ENCODE peak calls at places on chromosomes 12 and 14, in seven cellular contexts. L is uterus, U is adrenal gland, P is tibial nerve, X is sigmoid colon, S is endothelial cell of umbilical vein, Y is prostate gland. O is an unnamed sample.

GRCh38 chr12:25719505-25719904 is 166.4 kb upstream of the LMNTD1 start:
- DNase-seq in L (no peak), U (no peak), P (no peak), X (no peak), S (peak; percentile 81), Y (no peak), O (no peak)

GRCh38 chr14:95564060-95564459 is 29.2 kb downstream of the GLRX5 start:
- DNase-seq in L (no peak), U (peak; percentile 36), P (no peak), X (no peak), S (no peak), Y (no peak), O (no peak)

GRCh38 chr12:83434600-83434999 is 747.9 kb downstream of the TMTC2 start:
- DNase-seq in L (no peak), U (no peak), P (no peak), X (no peak), S (no peak), Y (no peak), O (no peak)

GRCh38 chr14:26598081-26598671 is 343 bp upstream of the NOVA1 start:
- DNase-seq in L (peak; percentile 93), U (peak; percentile 87), P (peak; percentile 77), X (peak; percentile 97), S (peak; percentile 92), Y (peak; percentile 64), O (peak; percentile 83)

GRCh38 chr12:124927325-124928094 is 13.1 kb upstream of the UBC start:
- DNase-seq in L (peak; percentile 93), U (peak; percentile 89), P (peak; percentile 92), X (peak; percentile 96), S (peak; percentile 95), Y (peak; percentile 89), O (peak; percentile 99)

GRCh38 chr12:54047160-54047963 is 6.3 kb upstream of the HOXC4 start:
- DNase-seq in L (no peak), U (no peak), P (no peak), X (no peak), S (no peak), Y (no peak), O (no peak)

GRCh38 chr14:64605926-64606685 is 56.3 kb downstream of the PPP1R36 start:
- DNase-seq in L (no peak), U (no peak), P (no peak), X (no peak), S (no peak), Y (no peak), O (no peak)

GRCh38 chr12:48119078-48119833 is at the start of gene PFKM:
- DNase-seq in L (peak; percentile 93), U (peak; percentile 87), P (peak; percentile 60), X (peak; percentile 94), S (peak; percentile 91), Y (peak; percentile 83), O (peak; percentile 91)

GRCh38 chr14:80565001-80565400 is 353.7 kb upstream of the DIO2 start:
- DNase-seq in L (no peak), U (no peak), P (no peak), X (no peak), S (no peak), Y (no peak), O (no peak)

GRCh38 chr12:111057726-111058125 is 137.3 kb upstream of the MYL2 start:
- DNase-seq in L (no peak), U (no peak), P (no peak), X (no peak), S (no peak), Y (no peak), O (no peak)

DNA sequence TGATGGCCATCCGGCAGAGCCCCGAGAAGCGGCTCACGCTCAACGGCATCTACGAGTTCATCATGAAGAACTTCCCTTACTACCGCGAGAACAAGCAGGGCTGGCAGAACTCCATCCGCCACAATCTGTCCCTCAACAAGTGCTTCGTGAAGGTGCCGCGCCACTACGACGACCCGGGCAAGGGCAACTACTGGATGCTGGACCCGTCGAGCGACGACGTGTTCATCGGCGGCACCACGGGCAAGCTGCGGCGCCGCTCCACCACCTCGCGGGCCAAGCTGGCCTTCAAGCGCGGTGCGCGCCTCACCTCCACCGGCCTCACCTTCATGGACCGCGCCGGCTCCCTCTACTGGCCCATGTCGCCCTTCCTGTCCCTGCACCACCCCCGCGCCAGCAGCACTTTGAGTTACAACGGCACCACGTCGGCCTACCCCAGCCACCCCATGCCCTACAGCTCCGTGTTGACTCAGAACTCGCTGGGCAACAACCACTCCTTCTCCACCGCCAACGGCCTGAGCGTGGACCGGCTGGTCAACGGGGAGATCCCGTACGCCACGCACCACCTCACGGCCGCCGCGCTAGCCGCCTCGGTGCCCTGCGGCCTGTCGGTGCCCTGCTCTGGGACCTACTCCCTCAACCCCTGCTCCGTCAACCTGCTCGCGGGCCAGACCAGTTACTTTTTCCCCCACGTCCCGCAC is 1.4 kb downstream of the FOXG1 start:
- DNase-seq in L (no peak), U (no peak), P (no peak), X (no peak), S (no peak), Y (no peak), O (no peak)
- TF ChIP-seq CTCF in L (no peak), U (no peak), P (no peak), X (no peak), S (no peak), Y (no peak), O (no peak)

GRCh38 chr12:113241191-113242017 is 20.1 kb downstream of the TPCN1 start:
- DNase-seq in L (peak; percentile 47), U (no peak), P (peak; percentile 48), X (no peak), S (peak; percentile 36), Y (peak; percentile 70), O (no peak)

GRCh38 chr12:113239288-113239771 is 18.1 kb downstream of the TPCN1 start:
- DNase-seq in L (no peak), U (no peak), P (no peak), X (peak; percentile 54), S (no peak), Y (no peak), O (peak; percentile 82)

GRCh38 chr12:113240395-113240794 is 19.1 kb downstream of the TPCN1 start:
- DNase-seq in L (no peak), U (no peak), P (no peak), X (no peak), S (no peak), Y (no peak), O (no peak)

GRCh38 chr12:113238309-113238708 is 17.0 kb downstream of the TPCN1 start:
- DNase-seq in L (no peak), U (no peak), P (no peak), X (no peak), S (no peak), Y (no peak), O (no peak)

DNA sequence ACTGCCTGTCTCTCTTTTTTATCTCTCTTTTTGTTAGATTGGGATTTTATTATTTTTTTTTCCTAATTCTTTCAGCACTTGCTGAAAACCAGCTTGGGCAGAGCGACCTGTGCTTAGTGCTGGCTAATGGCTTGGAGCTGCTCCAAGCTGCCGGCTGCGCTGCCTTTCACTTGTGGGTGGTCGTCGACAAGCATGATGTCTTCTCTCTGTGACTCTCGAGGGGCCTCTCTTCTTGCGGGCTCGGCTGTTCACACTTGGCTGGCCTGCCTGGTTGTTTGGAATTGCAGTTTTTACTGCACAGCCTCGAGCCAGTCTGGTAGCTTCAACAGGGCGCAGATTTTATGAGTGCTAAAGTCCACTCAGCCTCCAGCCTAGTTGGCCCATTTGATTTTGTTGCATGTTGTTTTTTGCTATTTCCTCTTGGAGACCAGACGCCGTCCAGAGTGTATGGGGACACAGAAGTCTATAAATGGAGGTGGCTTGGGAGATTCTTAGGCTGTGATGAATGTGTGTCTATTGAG is 18.6 kb downstream of the TPCN1 start:
- DNase-seq in L (no peak), U (no peak), P (no peak), X (peak; percentile 66), S (no peak), Y (peak; percentile 50), O (no peak)
- TF ChIP-seq POLR2A in L (no peak), U (no peak), P (no peak), X (no peak), S (no peak), Y (no peak), O (no peak)

DNA sequence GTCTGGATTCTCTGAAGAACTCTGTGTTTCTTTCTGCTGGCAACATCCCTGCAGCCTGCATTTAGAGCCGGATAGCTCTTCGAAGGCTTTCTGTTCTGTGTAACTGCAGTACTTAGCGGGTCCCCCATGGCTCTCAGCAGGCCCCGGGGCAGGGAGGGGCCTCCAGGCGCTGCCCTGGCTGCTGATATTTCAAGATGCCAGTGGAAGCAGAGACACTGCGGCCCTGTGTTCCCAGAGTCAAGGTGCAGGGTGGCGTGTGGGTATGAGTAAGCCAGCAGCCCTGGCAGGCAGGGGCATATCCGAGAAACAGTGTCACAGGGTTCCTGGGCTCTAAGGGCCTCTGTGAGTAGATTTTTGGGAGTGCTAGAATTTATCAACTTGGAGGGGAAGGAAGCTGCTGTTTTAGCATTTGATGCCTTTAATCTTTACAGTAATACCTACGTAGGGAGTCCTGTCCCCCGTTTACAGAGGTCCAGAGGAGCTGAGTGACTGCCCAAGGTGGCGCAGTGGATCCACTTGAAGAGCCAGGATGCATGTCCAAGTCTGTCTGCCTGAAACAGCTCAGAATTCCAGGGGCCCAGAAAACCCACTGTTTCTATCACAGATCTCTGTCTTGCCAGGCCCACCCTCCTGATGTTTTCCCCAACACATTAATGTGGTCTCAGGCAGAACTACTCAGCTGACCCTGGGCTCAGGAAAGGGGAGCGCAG is 16.2 kb downstream of the ESRRB start:
- DNase-seq in L (no peak), U (no peak), P (no peak), X (no peak), S (no peak), Y (no peak), O (no peak)
- H3K4me3 ChIP-seq in L (no peak overlapping the region), U (no peak overlapping the region), P (no peak overlapping the region), X (no peak overlapping the region), S (no peak overlapping the region), Y (no peak overlapping the region), O (no peak overlapping the region)

GRCh38 chr14:68937790-68938514 is 41.1 kb downstream of the ACTN1 start:
- DNase-seq in L (peak; percentile 78), U (peak; percentile 40), P (peak; percentile 31), X (peak; percentile 95), S (peak; percentile 72), Y (peak; percentile 95), O (no peak)
- TF ChIP-seq CTCF in L (peak; percentile 51), U (no peak), P (no peak), X (no peak), S (peak; percentile 47), Y (peak; percentile 80), O (no peak)

DNA sequence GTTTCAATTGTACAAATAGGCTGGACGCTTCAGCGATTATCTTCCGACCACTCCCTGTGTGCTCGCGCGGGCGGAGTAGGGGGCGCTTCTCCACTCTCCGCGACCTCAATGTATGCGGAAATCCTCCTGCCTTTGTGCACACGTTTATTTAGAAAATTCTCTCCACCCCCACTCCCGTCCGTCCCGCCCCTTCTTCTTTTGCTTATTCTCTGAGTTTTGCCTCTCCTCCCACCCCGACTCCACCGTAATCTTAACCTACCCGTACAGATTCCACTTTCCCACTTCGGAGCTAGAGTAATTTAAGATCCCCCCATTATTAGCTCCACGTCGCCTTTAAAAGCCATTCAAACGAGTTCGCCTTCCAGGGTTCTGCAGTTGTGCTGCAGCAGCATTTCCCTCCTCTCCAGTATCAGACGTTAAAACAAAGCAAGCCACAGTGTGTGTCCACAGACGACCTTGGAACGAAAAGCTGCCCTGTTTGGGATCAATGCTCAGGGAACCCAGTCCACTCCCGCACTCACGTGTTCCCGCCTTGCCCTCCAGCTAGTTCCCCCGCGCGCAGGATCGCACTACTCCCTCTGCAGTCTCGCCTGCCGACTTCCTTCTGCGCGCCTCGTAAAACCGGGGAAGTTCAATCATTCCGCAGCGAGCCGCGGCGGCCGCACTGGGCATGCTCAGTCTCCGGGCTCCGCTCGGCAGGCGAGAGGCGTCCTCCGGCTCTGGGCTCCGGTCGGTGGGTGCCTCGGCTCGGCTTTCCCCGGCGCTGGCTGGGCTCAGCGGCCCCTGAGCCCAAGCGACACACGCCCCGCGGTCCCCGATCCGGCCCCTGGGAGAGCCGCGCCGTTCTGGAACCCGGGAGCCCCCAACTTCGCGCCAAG is at the start of gene ANO6:
- DNase-seq in L (peak; percentile 88), U (peak; percentile 86), P (peak; percentile 70), X (peak; percentile 96), S (peak; percentile 93), Y (peak; percentile 87), O (peak; percentile 97)
- TF ChIP-seq POLR2A in L (peak; percentile 86), U (peak; percentile 84), P (peak; percentile 60), X (peak; percentile 81), S (peak; percentile 61), Y (peak; percentile 80), O (no peak)

O was measured in lower leg skin.